ENCODE peak calls at places on chromosomes 16 and 17, in nine cellular contexts. O, Z, D, F, H, G, Y, L and M are unnamed samples.

GRCh38 chr17:50352072-50352692 is 6.3 kb downstream of the XYLT2 start:
- DNase-seq in D (no peak), G (peak; percentile 85), Y (no peak), O (no peak), Z (no peak), L (no peak), H (no peak), F (no peak), M (no peak)

GRCh38 chr17:31434404-31435050 is 43.1 kb downstream of the RAB11FIP4 start:
- DNase-seq in D (no peak), Z (no peak), O (no peak), G (no peak), F (no peak), H (no peak), Y (no peak), L (no peak), M (no peak)

GRCh38 chr16:66961065-66961744 is at the start of gene CES3:
- DNase-seq in H (peak; percentile 60), Z (peak; percentile 90), O (no peak), D (peak; percentile 23), G (peak; percentile 85), F (peak; percentile 18), L (peak; percentile 81), Y (peak; percentile 76), M (peak; percentile 77)

GRCh38 chr17:62189377-62189776 is 124.3 kb upstream of the MED13 start:
- DNase-seq in H (no peak), Y (no peak), G (no peak), L (no peak), Z (no peak), O (no peak), F (no peak), D (no peak), M (no peak)

GRCh38 chr16:8882041-8882617 is at the start of gene LITAFD:
- DNase-seq in G (no peak), Y (no peak), Z (no peak), D (no peak), O (no peak), H (no peak), F (no peak), L (no peak), M (no peak)

GRCh38 chr17:71500761-71501555 is 619.9 kb upstream of the SOX9 start:
- DNase-seq in G (no peak), H (no peak), Z (no peak), Y (no peak), O (no peak), D (no peak), F (no peak), L (no peak), M (no peak)

GRCh38 chr17:3777366-3777765 is 23.6 kb downstream of the ITGAE start:
- DNase-seq in G (no peak), H (no peak), Y (no peak), Z (no peak), O (no peak), L (no peak), F (no peak), D (no peak), M (no peak)

GRCh38 chr16:56436258-56436657 is 10.9 kb upstream of the AMFR start:
- DNase-seq in O (no peak), G (no peak), L (no peak), D (no peak), Y (no peak), F (no peak), H (no peak), Z (no peak), M (no peak)

GRCh38 chr16:1283996-1284592 is 25.3 kb upstream of the UBE2I start:
- DNase-seq in O (no peak), D (no peak), Y (no peak), H (no peak), L (no peak), Z (no peak), F (no peak), G (no peak), M (no peak)

GRCh38 chr17:3813171-3813570 is 12.2 kb upstream of the ITGAE start:
- DNase-seq in G (peak; percentile 39), L (no peak), Y (no peak), H (no peak), F (no peak), D (no peak), Z (no peak), O (no peak), M (no peak)